ENCODE peak calls at places on chromosomes 16 and 17, in seven cellular contexts. D is heart left ventricle; A is CD8-positive, alpha-beta memory T cell; L is kidney epithelial cell; K is colonic mucosa; Y is PC-3; R is lower lobe of right lung. X is an unnamed sample.

GRCh38 chr17:77884019-77884418 is 74.5 kb upstream of the TNRC6C start:
- DNase-seq in D (no peak), A (peak; percentile 62), L (no peak), K (no peak), Y (no peak), R (peak; percentile 46), X (no peak)

GRCh38 chr16:3819741-3820724 is 60.5 kb downstream of the CREBBP start:
- DNase-seq in D (peak; percentile 44), A (peak; percentile 53), L (peak; percentile 67), K (peak; percentile 52), Y (peak; percentile 95), R (no peak), X (peak; percentile 24)

GRCh38 chr17:38333635-38334295 is 10.0 kb downstream of the GPR179 start:
- DNase-seq in D (no peak), A (no peak), L (no peak), K (peak; percentile 46), Y (peak; percentile 39), R (peak; percentile 56), X (no peak)

GRCh38 chr16:1152123-1152638 is 725 bp upstream of the CACNA1H start:
- DNase-seq in D (no peak), A (peak; percentile 70), L (no peak), K (no peak), Y (no peak), R (no peak), X (no peak)

GRCh38 chr17:9557356-9557755 is 18.3 kb downstream of the STX8 start:
- DNase-seq in D (no peak), A (no peak), L (no peak), K (no peak), Y (no peak), R (no peak), X (no peak)

GRCh38 chr17:69082696-69083095 is 22.0 kb upstream of the ABCA9 start:
- DNase-seq in D (no peak), A (no peak), L (no peak), K (no peak), Y (no peak), R (no peak), X (no peak)

GRCh38 chr17:35243459-35244204 is 760 bp downstream of the SLFN5 start:
- DNase-seq in D (peak; percentile 49), A (peak; percentile 52), L (no peak), K (peak; percentile 34), Y (peak; percentile 60), R (peak; percentile 65), X (no peak)

GRCh38 chr17:79537686-79538085 is 73.2 kb downstream of the RBFOX3 start:
- DNase-seq in D (no peak), A (no peak), L (no peak), K (no peak), Y (no peak), R (peak; percentile 27), X (no peak)

GRCh38 chr17:27741361-27741861 is 58.9 kb downstream of the NOS2 start:
- DNase-seq in D (no peak), A (no peak), L (no peak), K (no peak), Y (no peak), R (no peak), X (no peak)

GRCh38 chr17:40542562-40543411 is 22.5 kb downstream of the CCR7 start:
- DNase-seq in D (peak; percentile 83), A (no peak), L (no peak), K (peak; percentile 67), Y (no peak), R (no peak), X (no peak)

GRCh38 chr17:78544876-78545755 is 32.1 kb downstream of the DNAH17 start:
- DNase-seq in D (no peak), A (no peak), L (no peak), K (no peak), Y (peak; percentile 68), R (no peak), X (no peak)

GRCh38 chr17:80870401-80870800 is 121.2 kb upstream of the CHMP6 start:
- DNase-seq in D (no peak), A (no peak), L (no peak), K (no peak), Y (no peak), R (peak; percentile 13), X (no peak)

GRCh38 chr16:81600275-81600674 is 155.7 kb downstream of the CMIP start:
- DNase-seq in D (no peak), A (no peak), L (peak; percentile 68), K (no peak), Y (peak; percentile 76), R (no peak), X (no peak)

DNA sequence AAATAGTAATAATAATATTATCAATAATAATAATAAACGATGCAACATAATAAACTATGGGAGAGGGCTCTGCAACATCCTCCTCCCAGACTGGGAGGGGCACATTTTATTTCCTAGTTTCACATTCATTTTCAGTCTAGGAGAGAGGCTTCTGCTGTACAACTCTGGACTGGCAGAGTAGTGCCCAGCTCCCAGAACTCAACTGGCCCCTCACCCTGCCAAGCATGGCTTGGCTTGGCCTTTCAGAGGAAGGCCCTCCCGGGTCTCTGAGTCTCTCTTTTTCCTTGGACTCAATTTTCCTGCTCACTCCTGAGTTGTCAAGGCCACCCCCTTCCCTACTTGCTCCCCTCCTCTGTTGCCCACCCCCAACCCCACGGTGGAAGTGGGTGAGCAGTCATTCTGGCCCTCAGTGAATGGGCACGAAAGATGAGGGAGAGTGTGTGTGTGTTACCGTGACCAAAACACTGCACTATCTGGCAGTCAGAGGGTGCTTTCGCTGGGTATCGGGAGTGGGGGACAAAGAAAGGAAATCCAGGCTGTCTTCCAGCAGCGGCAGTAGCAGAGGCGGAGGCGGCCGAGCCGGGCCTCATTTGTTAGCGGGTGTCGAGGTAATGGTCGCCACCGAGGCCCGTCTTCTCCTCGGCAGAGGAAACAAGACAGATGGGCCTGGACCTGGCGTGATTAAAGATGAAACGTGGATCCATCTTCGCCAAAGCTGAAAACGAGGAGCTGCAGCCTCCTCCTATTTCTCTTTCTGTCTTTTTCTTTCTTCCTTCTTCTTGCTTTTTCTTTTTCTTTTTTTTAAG is 2.3 kb downstream of the HOXB4 start:
- DNase-seq in D (no peak), A (no peak), L (no peak), K (no peak), Y (no peak), R (no peak), X (no peak)
- H3K27me3 ChIP-seq in D (peaks cover 98% of the 10 kb centered on the region), A (peaks cover 27% of the 10 kb centered on the region), L (no peaks in the 10 kb centered on the region), K (no peaks in the 10 kb centered on the region), Y (no peaks in the 10 kb centered on the region), R (peaks cover 81% of the 10 kb centered on the region), X (no peaks in the 10 kb centered on the region)

DNA sequence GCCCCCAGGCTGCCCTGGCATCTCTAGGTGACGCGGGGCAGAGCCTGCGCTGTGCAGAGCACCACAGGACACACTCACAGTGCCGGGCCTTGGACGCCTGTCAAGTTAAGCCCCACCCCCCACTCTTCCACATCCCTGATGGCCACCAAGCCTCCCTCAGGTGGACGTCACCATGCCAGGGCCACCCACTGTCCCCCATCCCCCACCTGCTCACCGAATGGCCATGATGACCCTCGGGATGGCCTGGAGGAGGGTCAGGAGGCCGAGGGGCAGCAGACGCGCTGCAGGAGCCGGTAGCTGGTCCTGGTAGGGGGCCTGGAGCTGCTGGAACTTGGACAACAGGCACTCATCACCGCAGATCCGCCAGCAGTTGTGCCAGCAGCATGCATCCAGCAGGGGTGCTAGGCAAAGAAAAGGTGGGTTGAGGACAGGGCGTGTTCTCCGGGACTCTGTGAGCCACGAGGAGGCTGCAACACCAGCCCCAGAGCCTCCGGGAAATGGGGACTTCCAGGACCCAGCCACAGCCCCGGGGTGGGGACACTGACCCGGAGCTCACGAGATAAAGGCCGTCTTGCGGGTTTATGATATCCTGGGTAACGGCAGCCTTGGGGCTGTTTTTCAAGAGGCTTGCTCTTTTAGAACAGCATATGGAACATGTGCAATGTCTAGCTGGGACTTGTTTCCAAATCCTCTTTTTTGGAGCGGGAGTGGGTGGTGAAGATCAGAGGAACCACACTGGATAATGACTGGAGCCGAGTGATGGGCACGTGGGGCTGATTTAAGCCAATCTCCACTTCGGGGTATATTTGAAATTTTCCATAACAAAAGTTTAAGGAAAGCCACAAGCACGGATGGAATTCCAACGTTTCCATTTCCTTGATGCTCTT is 11.4 kb downstream of the C16orf95 start:
- DNase-seq in D (no peak), A (no peak), L (no peak), K (no peak), Y (no peak), R (no peak), X (no peak)
- H3K4me3 ChIP-seq in D (no peak overlapping the region), A (no peak overlapping the region), L (no peak overlapping the region), K (no peak overlapping the region), Y (no peak overlapping the region), R (no peak overlapping the region), X (no peak overlapping the region)

DNA sequence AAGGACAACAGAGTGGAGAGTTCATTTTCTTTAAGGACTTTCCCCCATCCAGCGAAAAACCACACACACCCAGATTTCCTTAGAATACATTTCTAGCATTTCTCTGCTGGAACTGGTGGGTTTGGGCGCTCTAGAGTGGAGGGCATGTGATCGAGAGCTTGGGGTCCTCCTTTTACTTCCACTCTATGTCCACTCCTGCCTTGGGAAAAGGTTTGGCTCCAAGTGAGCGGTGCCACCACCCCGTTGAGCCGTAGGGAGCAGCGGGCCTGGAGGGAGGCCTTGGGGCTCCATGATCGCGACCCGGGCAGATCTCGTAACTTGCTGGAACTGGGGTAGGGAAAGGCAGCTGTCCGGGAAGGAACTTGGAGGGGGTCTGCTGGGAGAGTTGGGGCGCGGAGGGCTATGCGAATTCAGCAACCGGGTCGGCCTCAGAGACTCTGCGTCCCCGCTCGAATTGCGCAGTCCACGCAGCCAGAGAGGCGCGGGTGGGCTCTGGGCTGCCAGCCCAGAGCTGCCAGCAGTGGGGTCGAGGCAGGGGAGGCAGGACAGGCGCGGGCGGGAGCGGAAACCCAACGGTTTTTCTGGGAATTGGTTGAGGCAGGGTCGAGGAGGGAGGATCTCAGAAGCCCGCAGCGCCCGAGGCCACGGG is 2.3 kb downstream of the DLX4 start:
- DNase-seq in D (no peak), A (no peak), L (no peak), K (no peak), Y (no peak), R (no peak), X (no peak)
- H3K27me3 ChIP-seq in D (peaks cover 96% of the 10 kb centered on the region), A (peaks cover 61% of the 10 kb centered on the region), L (peaks cover 94% of the 10 kb centered on the region), K (peaks cover 77% of the 10 kb centered on the region), Y (peaks cover 74% of the 10 kb centered on the region), R (peaks cover 89% of the 10 kb centered on the region), X (peaks cover 15% of the 10 kb centered on the region)

DNA sequence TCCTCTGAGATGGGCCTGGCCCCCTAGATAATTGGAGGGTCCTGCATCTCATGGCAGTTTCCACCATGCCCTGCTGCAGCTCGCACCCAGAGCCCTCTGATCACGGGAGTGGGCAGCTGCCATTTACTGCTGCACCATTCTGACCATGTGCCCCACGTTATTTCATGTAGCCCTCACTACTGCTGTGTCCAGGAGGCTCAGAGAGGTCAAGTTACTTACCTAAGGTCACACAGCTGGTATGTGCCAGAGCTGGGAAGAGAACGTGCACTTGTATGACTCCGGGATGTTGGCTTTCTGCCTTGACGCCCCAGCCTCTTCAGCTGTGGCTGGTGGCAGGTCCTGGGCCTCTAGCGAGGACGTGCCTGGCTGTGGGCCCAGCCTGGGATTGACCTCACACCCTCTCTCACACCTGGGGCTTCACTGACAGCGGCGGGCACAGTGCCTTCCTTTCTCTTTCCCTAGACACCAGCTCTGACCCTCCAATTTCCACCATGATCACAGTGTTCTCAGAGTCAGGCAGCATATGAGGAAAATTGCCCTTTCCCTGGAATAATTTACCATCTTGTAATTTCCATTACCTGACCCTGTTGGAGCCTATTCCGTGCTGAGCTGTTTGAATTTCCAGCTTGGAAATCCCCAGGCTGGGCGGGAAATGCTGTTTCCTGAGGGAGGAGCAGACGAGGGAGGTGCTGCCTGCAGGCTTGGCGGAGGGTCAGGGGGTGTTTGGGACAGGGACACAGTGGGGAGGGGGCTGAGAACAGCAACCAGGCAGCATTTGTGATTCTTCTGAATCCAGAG is 18.6 kb upstream of the DOC2B start:
- DNase-seq in D (peak; percentile 61), A (no peak), L (no peak), K (no peak), Y (peak; percentile 6), R (peak; percentile 30), X (no peak)
- H3K4me3 ChIP-seq in D (peak overlapping the region; percentile 27), A (no peak overlapping the region), L (no peak overlapping the region), K (no peak overlapping the region), Y (no peak overlapping the region), R (peak overlapping the region; percentile 6), X (no peak overlapping the region)